ENCODE peak calls at places on chromosomes 13 and 19, in five cellular contexts. Z is breast epithelium, X is cardiac fibroblast, A is fibroblast of the aortic adventitia, S is colonic mucosa. T is an unnamed sample.

GRCh38 chr19:23882493-23882892 is 32.2 kb upstream of the ZNF726 start:
- DNase-seq in Z (no peak), X (no peak), A (no peak), S (peak), T (no peak)

GRCh38 chr19:13154911-13155471 is 4.8 kb downstream of the IER2 start:
- DNase-seq in Z (peak), X (peak), A (peak), S (peak), T (peak)

GRCh38 chr13:36219883-36220282 is 5.5 kb upstream of the SOHLH2 start:
- DNase-seq in Z (no peak), X (no peak), A (no peak), S (no peak), T (no peak)

GRCh38 chr19:18845961-18846360 is 14.2 kb downstream of the UPF1 start:
- DNase-seq in Z (no peak), X (no peak), A (no peak), S (no peak), T (no peak)

GRCh38 chr13:80237646-80238045 is 103.3 kb downstream of the SPRY2 start:
- DNase-seq in Z (no peak), X (peak), A (no peak), S (no peak), T (peak)

GRCh38 chr13:93248627-93249047 is 22.0 kb downstream of the GPC6 start:
- DNase-seq in Z (no peak), X (no peak), A (peak), S (no peak), T (peak)

GRCh38 chr13:25836709-25837316 is 215.0 kb downstream of the SHISA2 start:
- DNase-seq in Z (no peak), X (no peak), A (no peak), S (no peak), T (no peak)

GRCh38 chr13:27281420-27281819 is 10.8 kb downstream of the RASL11A start:
- DNase-seq in Z (no peak), X (no peak), A (no peak), S (no peak), T (no peak)

GRCh38 chr13:59702269-59702668 is 461.5 kb downstream of the DIAPH3 start:
- DNase-seq in Z (no peak), X (no peak), A (no peak), S (no peak), T (no peak)

GRCh38 chr13:74115138-74115537 is 19.1 kb downstream of the KLF12 start:
- DNase-seq in Z (no peak), X (peak), A (peak), S (no peak), T (peak)

GRCh38 chr19:459724-460511 is 915 bp downstream of the SHC2 start:
- DNase-seq in Z (peak), X (peak), A (peak), S (peak), T (peak)

GRCh38 chr13:114049026-114049425 is 75.2 kb upstream of the C13orf46 start:
- DNase-seq in Z (no peak), X (no peak), A (no peak), S (peak), T (no peak)

GRCh38 chr19:33624586-33625153 is 2.9 kb downstream of the CHST8 start:
- DNase-seq in Z (no peak), X (no peak), A (no peak), S (no peak), T (no peak)

GRCh38 chr19:18239303-18239702 is 13.1 kb upstream of the PDE4C start:
- DNase-seq in Z (no peak), X (peak), A (no peak), S (no peak), T (no peak)

GRCh38 chr19:31064486-31064885 is 284.8 kb downstream of the TSHZ3 start:
- DNase-seq in Z (no peak), X (no peak), A (no peak), S (no peak), T (no peak)

GRCh38 chr19:12840091-12841079 is 2.1 kb downstream of the MAST1 start:
- DNase-seq in Z (peak), X (peak), A (peak), S (peak), T (peak)

GRCh38 chr13:100387416-100387815 is 201.2 kb downstream of the GGACT start:
- DNase-seq in Z (no peak), X (no peak), A (no peak), S (no peak), T (no peak)

GRCh38 chr13:24541127-24541475 is 28.5 kb upstream of the PARP4 start:
- DNase-seq in Z (no peak), X (no peak), A (no peak), S (no peak), T (no peak)
- H3K4me3 ChIP-seq in Z (peak), X (peak), A (no peak), S (peak), T (peak)

GRCh38 chr13:77478645-77478997 is 56.9 kb upstream of the SCEL start:
- DNase-seq in Z (no peak), X (no peak), A (no peak), S (no peak), T (no peak)
- TF ChIP-seq CTCF in Z (no peak), X (no peak), A (no peak), S (no peak), T (no peak)

DNA sequence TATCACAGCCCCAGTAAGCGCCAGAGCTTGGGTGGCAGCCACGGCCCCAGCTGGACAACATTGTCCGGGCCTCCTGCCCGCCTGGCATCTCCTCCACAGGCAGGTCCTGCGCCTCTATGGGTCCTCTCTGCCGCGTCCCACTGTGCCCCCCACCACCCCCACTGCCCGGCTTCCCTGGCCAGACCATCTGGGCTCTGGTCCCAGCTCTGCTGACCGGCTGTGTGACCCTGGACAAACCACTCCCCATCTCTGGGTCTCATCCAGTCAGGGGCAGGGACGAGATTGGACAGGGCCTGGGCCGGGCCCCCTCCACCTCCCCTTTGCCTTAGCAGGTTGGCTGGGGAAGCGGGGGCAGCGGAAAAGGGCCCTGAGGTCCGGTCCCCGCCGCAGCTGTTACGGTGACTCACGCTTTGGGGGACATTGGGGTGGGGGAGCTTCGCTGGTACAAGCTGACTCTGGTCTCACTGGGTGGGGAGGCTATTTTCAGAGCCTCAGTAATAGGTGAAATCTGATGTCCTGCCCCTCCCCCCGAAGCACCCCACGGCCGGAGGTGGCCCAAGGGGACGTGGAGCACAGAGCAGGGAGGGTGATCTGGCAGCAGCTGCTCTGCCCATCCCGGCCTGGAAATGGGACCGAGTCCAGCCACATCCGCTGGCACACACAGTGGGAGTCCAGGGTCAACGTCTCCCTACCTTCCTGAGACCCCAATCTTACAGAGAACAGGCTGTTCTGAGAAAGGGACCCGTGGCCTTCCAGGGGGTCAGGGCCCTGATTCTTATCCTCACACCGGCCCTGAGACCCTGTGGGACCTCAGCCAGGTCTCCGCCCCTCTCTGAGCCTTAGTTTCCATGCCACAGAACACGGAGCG is 9.1 kb downstream of the NFIC start:
- DNase-seq in Z (peak), X (peak), A (peak), S (peak), T (peak)
- H3K4me3 ChIP-seq in Z (peak), X (peak), A (peak), S (no peak), T (no peak)

GRCh38 chr13:110644892-110645521 is 29.7 kb downstream of the NAXD start:
- DNase-seq in Z (peak), X (peak), A (peak), S (peak), T (peak)
- TF ChIP-seq CTCF in Z (peak), X (peak), A (peak), S (peak), T (peak)

DNA sequence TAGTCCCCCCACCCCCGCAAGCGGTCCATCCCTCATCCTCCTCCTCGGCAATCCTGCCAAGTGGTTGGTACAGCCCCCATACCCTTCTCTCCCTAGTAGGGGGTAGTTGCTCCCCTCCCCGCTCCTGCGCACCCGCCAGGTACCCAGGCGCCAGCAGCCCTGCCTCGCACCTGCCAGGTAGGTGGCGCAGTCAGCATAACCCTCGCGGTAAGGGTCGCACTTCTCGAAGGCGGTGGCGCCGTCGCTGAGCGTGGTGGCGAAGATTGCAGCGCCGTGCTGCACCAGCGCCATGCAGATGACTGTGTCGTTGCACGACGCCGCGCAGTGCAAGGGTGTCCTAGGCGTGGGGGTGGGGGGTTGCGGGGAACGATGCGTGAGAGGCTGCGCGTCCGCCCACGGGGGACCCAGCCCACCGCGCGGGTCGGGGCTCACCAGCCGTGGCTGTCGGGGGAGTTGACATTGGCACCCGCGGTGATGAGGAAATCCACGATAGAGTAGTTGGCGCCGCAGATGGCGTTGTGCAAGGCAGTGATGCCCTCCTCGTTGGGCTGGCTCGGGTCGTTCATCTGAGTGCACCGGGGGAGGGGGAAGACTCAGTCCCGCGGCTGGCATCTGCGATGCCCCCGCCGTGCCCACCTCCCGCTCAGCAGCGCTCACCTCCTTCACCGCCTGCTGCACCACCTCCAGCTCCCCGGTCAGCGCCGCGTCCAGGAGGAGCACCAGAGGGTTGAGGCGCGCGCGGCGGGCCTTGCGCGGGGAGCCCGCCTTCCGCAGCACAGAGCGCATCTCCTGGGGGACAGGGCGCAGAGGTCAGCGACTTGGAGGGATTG is 15.2 kb upstream of the ERCC2 start:
- DNase-seq in Z (no peak), X (no peak), A (no peak), S (no peak), T (no peak)
- H3K4me3 ChIP-seq in Z (no peak), X (no peak), A (peak), S (no peak), T (peak)

GRCh38 chr19:8158411-8159074 is 9.2 kb upstream of the FBN3 start:
- DNase-seq in Z (peak), X (peak), A (peak), S (peak), T (peak)
- TF ChIP-seq CTCF in Z (peak), X (peak), A (peak), S (peak), T (peak)

GRCh38 chr19:48866692-48867091 is 1.7 kb downstream of the PLEKHA4 start:
- DNase-seq in Z (no peak), X (no peak), A (peak), S (no peak), T (no peak)
- H3K4me3 ChIP-seq in Z (peak), X (peak), A (peak), S (no peak), T (peak)

DNA sequence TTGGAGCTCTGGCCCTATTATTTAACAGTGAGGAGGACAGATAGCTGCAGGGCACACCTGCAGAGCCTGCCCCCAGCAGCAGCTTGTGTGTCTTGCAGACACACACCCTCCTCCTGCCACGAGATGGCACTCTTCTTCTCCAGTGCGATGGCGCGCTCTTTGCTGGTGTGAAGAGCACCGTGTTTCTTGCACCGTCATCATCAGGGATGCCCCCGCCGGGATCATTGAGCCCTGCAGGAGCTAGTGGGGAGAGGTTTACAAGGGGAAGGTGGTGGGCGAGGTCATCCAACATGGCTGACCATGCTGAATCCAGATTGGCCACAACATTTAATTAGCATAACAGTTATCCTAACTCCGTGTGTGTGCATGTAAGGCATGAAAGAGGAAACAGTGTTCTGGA is 105.6 kb downstream of the RAB20 start:
- DNase-seq in Z (peak), X (peak), A (peak), S (peak), T (peak)
- TF ChIP-seq CTCF in Z (peak), X (peak), A (peak), S (peak), T (peak)